ENCODE peak calls at places on chromosomes 16 and 17, in nine cellular contexts. N, P, Z, M, A, I, V, L and U are unnamed samples.
A peak's percentile ranks its signal among the peaks of the same experiment; 100 is the strongest.

GRCh38 chr17:28267720-28268609 is 51.0 kb upstream of the TMEM97 start:
- DNase-seq in Z (no peak), L (no peak), M (no peak), V (no peak), A (no peak), N (no peak), P (no peak), I (no peak), U (no peak)

GRCh38 chr16:13779676-13780075 is 140.3 kb upstream of the ERCC4 start:
- DNase-seq in P (no peak), N (no peak), V (no peak), M (no peak), Z (no peak), I (no peak), L (no peak), A (no peak), U (no peak)

GRCh38 chr16:68206224-68206623 is 29.7 kb downstream of the ESRP2 start:
- DNase-seq in A (no peak), L (no peak), Z (no peak), M (no peak), I (no peak), V (no peak), N (no peak), P (no peak), U (no peak)

GRCh38 chr16:1181715-1182671 is 29.1 kb downstream of the CACNA1H start:
- DNase-seq in M (peak; percentile 92), N (peak; percentile 96), A (peak; percentile 92), Z (peak; percentile 57), L (peak; percentile 84), V (peak; percentile 73), I (peak; percentile 73), P (peak; percentile 54), U (peak; percentile 74)

GRCh38 chr16:68450741-68451140 is 2.4 kb upstream of the SMPD3 start:
- DNase-seq in V (no peak), L (no peak), A (no peak), Z (no peak), I (peak; percentile 59), M (no peak), P (no peak), N (no peak), U (no peak)

GRCh38 chr17:58268774-58269556 is 11.8 kb downstream of the MPO start:
- DNase-seq in M (no peak), Z (no peak), L (no peak), I (no peak), N (no peak), V (no peak), P (no peak), A (no peak), U (no peak)

GRCh38 chr16:85461814-85462404 is 151.2 kb upstream of the GSE1 start:
- DNase-seq in P (no peak), N (peak; percentile 63), M (peak; percentile 62), L (no peak), I (peak; percentile 76), V (no peak), Z (no peak), A (peak; percentile 61), U (no peak)

GRCh38 chr16:49515016-49515415 is 141.4 kb downstream of the C16orf78 start:
- DNase-seq in M (no peak), V (peak; percentile 16), A (no peak), I (no peak), L (no peak), Z (no peak), N (no peak), P (no peak), U (no peak)

GRCh38 chr17:31093866-31094599 is 744 bp upstream of the NF1 start:
- DNase-seq in P (peak; percentile 84), Z (no peak), M (no peak), I (no peak), V (peak; percentile 62), A (no peak), N (no peak), L (no peak), U (no peak)

GRCh38 chr16:54488729-54489128 is 202.1 kb upstream of the IRX3 start:
- DNase-seq in M (no peak), A (no peak), N (no peak), Z (no peak), P (no peak), V (no peak), L (no peak), I (no peak), U (no peak)

GRCh38 chr16:55513616-55514015 is 4.7 kb downstream of the LPCAT2 start:
- DNase-seq in N (no peak), Z (no peak), A (no peak), V (no peak), L (no peak), M (peak; percentile 34), I (no peak), P (no peak), U (no peak)

GRCh38 chr17:40110457-40110856 is 10.1 kb upstream of the NR1D1 start:
- DNase-seq in N (no peak), Z (no peak), P (peak; percentile 45), M (no peak), V (no peak), I (peak; percentile 53), A (no peak), L (peak; percentile 59), U (no peak)

GRCh38 chr17:67239597-67239996 is 5.4 kb downstream of the HELZ start:
- DNase-seq in L (no peak), Z (no peak), M (peak; percentile 74), N (peak; percentile 54), A (peak; percentile 83), I (peak; percentile 88), P (peak; percentile 18), V (no peak), U (no peak)

GRCh38 chr16:1964046-1964505 is 550 bp downstream of the RPS2 start:
- DNase-seq in A (peak; percentile 54), P (peak; percentile 67), M (no peak), N (peak; percentile 41), V (no peak), I (peak; percentile 58), Z (no peak), L (peak; percentile 61), U (no peak)

GRCh38 chr16:4830408-4830807 is 16.7 kb downstream of the GLYR1 start:
- DNase-seq in N (no peak), M (no peak), P (no peak), V (no peak), L (no peak), A (peak; percentile 56), Z (no peak), I (no peak), U (no peak)

GRCh38 chr16:68097895-68098294 is 12.7 kb downstream of the NFATC3 start:
- DNase-seq in I (no peak), N (no peak), L (no peak), Z (no peak), P (no peak), V (no peak), M (no peak), A (no peak), U (no peak)

GRCh38 chr17:44121997-44122824 is 1.2 kb downstream of the HDAC5 start:
- DNase-seq in V (no peak), I (no peak), N (no peak), Z (no peak), M (no peak), P (no peak), A (no peak), L (no peak), U (no peak)

GRCh38 chr16:20327444-20328041 is at the start of gene GP2:
- DNase-seq in N (no peak), L (no peak), A (no peak), M (no peak), V (no peak), I (no peak), Z (no peak), P (no peak), U (no peak)

GRCh38 chr17:28896491-28896883 is 1.0 kb downstream of the FLOT2 start:
- DNase-seq in V (peak; percentile 37), I (peak; percentile 22), N (no peak), Z (no peak), A (no peak), L (no peak), P (no peak), M (peak; percentile 3), U (no peak)

GRCh38 chr16:53773150-53773846 is 69.3 kb downstream of the FTO start:
- DNase-seq in I (peak; percentile 86), Z (peak; percentile 71), M (peak; percentile 81), L (peak; percentile 35), P (peak; percentile 69), N (peak; percentile 93), V (no peak), A (peak; percentile 87), U (peak; percentile 53)

GRCh38 chr17:77318491-77319210 is 177.9 kb downstream of the SEC14L1 start:
- DNase-seq in P (peak; percentile 63), L (no peak), I (peak; percentile 76), Z (peak; percentile 24), A (peak; percentile 73), N (peak; percentile 57), M (peak; percentile 38), V (peak; percentile 65), U (no peak)

GRCh38 chr17:10605221-10605783 is 51.8 kb downstream of the MYH3 start:
- DNase-seq in N (no peak), L (no peak), Z (no peak), A (no peak), I (no peak), P (no peak), M (no peak), V (no peak), U (no peak)

GRCh38 chr17:1375615-1376014 is 24.4 kb downstream of the YWHAE start:
- DNase-seq in L (no peak), A (no peak), V (no peak), Z (no peak), M (no peak), P (no peak), N (no peak), I (no peak), U (no peak)
- H3K4me3 ChIP-seq in L (no peak overlapping the region), A (no peak overlapping the region), V (no peak overlapping the region), Z (no peak overlapping the region), M (no peak overlapping the region), P (no peak overlapping the region), N (no peak overlapping the region), I (no peak overlapping the region), U (no peak overlapping the region)

DNA sequence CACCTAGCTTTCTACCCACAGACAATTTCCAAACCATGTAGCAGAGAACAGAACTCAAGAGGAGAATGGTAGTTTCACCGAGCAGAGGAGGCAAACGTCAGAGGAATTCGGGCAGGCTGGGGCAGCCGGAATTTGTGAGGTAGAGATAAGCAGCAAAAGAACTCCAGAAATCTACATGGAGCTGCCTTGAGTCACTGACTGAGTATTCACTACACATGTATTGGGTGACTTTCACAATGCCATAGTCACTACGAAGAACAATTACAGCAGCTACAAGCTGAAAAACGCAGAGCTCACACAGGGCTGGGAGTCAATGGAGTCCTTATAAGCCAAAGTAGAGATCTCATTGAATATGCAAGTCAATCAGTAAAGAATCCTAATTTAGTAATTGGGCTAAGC is 13.4 kb downstream of the CMC2 start:
- DNase-seq in M (peak; percentile 98), I (peak; percentile 93), Z (peak; percentile 84), N (peak; percentile 96), P (no peak), L (no peak), A (peak; percentile 94), V (no peak), U (peak; percentile 65)
- H3K4me3 ChIP-seq in M (peak overlapping the region; percentile 11), I (peak overlapping the region; percentile 69), Z (no peak overlapping the region), N (peak overlapping the region; percentile 24), P (no peak overlapping the region), L (no peak overlapping the region), A (no peak overlapping the region), V (no peak overlapping the region), U (peak overlapping the region; percentile 19)

GRCh38 chr17:81386141-81386645 is 9.1 kb upstream of the BAHCC1 start:
- DNase-seq in A (no peak), M (peak; percentile 13), P (no peak), Z (no peak), V (peak; percentile 56), I (no peak), L (no peak), N (no peak), U (no peak)
- H3K4me3 ChIP-seq in A (peak overlapping the region; percentile 52), M (no peak overlapping the region), P (peak overlapping the region; percentile 48), Z (peak overlapping the region; percentile 39), V (no peak overlapping the region), I (peak overlapping the region; percentile 84), L (peak overlapping the region; percentile 71), N (peak overlapping the region; percentile 74), U (peak overlapping the region; percentile 60)

GRCh38 chr17:20092292-20092867 is 83.2 kb downstream of the SPECC1 start:
- DNase-seq in N (peak; percentile 30), A (no peak), L (no peak), I (no peak), M (peak; percentile 42), V (no peak), P (no peak), Z (no peak), U (no peak)
- H3K4me3 ChIP-seq in N (no peak overlapping the region), A (no peak overlapping the region), L (no peak overlapping the region), I (no peak overlapping the region), M (no peak overlapping the region), V (no peak overlapping the region), P (no peak overlapping the region), Z (no peak overlapping the region), U (no peak overlapping the region)